ENCODE peak calls at places on chromosomes 2 and 18, in eight cellular contexts. One of them, this sample, is unnamed.

GRCh38 chr2:241208058-241208457 is 19.6 kb downstream of the ANO7 start:
- DNase-seq in posterior cingulate gyrus: no peak
- DNase-seq in T follicular helper cell: no peak
- DNase-seq in WTC11: no peak
- DNase-seq in GM04503: no peak
- DNase-seq in activated CD4-positive, CD25-positive, alpha-beta regulatory T cell treated with anti-CD3 and anti-CD28 coated beads, Interleukin-2, amount 50 U/mL, for 16 hours: no peak
- DNase-seq in HL-60: no peak
- DNase-seq in endodermal cell: no peak
- DNase-seq in this sample: no peak

GRCh38 chr2:151973013-151973900 is 125.6 kb downstream of the CACNB4 start:
- DNase-seq in posterior cingulate gyrus: no peak
- DNase-seq in T follicular helper cell: no peak
- DNase-seq in WTC11: no peak
- DNase-seq in GM04503: no peak
- DNase-seq in activated CD4-positive, CD25-positive, alpha-beta regulatory T cell treated with anti-CD3 and anti-CD28 coated beads, Interleukin-2, amount 50 U/mL, for 16 hours: no peak
- DNase-seq in HL-60: no peak
- DNase-seq in endodermal cell: no peak
- DNase-seq in this sample: no peak

GRCh38 chr2:71746946-71747501 is 293.7 kb downstream of the DYSF start:
- DNase-seq in posterior cingulate gyrus: no peak
- DNase-seq in T follicular helper cell: no peak
- DNase-seq in WTC11: no peak
- DNase-seq in GM04503: peak
- DNase-seq in activated CD4-positive, CD25-positive, alpha-beta regulatory T cell treated with anti-CD3 and anti-CD28 coated beads, Interleukin-2, amount 50 U/mL, for 16 hours: no peak
- DNase-seq in HL-60: no peak
- DNase-seq in endodermal cell: peak
- DNase-seq in this sample: no peak

GRCh38 chr2:102826904-102827303 is 65.1 kb downstream of the TMEM182 start:
- DNase-seq in posterior cingulate gyrus: peak
- DNase-seq in T follicular helper cell: no peak
- DNase-seq in WTC11: no peak
- DNase-seq in GM04503: no peak
- DNase-seq in activated CD4-positive, CD25-positive, alpha-beta regulatory T cell treated with anti-CD3 and anti-CD28 coated beads, Interleukin-2, amount 50 U/mL, for 16 hours: no peak
- DNase-seq in HL-60: no peak
- DNase-seq in endodermal cell: no peak
- DNase-seq in this sample: no peak

GRCh38 chr2:149715005-149715592 is 127.5 kb upstream of the MMADHC start:
- DNase-seq in posterior cingulate gyrus: no peak
- DNase-seq in T follicular helper cell: no peak
- DNase-seq in WTC11: peak
- DNase-seq in GM04503: no peak
- DNase-seq in activated CD4-positive, CD25-positive, alpha-beta regulatory T cell treated with anti-CD3 and anti-CD28 coated beads, Interleukin-2, amount 50 U/mL, for 16 hours: no peak
- DNase-seq in HL-60: no peak
- DNase-seq in endodermal cell: peak
- DNase-seq in this sample: no peak

GRCh38 chr2:10283106-10284062 is 19.3 kb upstream of the HPCAL1 start:
- DNase-seq in posterior cingulate gyrus: no peak
- DNase-seq in T follicular helper cell: no peak
- DNase-seq in WTC11: no peak
- DNase-seq in GM04503: peak
- DNase-seq in activated CD4-positive, CD25-positive, alpha-beta regulatory T cell treated with anti-CD3 and anti-CD28 coated beads, Interleukin-2, amount 50 U/mL, for 16 hours: no peak
- DNase-seq in HL-60: no peak
- DNase-seq in endodermal cell: no peak
- DNase-seq in this sample: no peak

GRCh38 chr2:217387776-217388381 is 528.0 kb upstream of the TNP1 start:
- DNase-seq in posterior cingulate gyrus: no peak
- DNase-seq in T follicular helper cell: no peak
- DNase-seq in WTC11: no peak
- DNase-seq in GM04503: no peak
- DNase-seq in activated CD4-positive, CD25-positive, alpha-beta regulatory T cell treated with anti-CD3 and anti-CD28 coated beads, Interleukin-2, amount 50 U/mL, for 16 hours: no peak
- DNase-seq in HL-60: no peak
- DNase-seq in endodermal cell: no peak
- DNase-seq in this sample: no peak

GRCh38 chr18:45730832-45731545 is 7.0 kb downstream of the SLC14A1 start:
- DNase-seq in posterior cingulate gyrus: no peak
- DNase-seq in T follicular helper cell: no peak
- DNase-seq in WTC11: no peak
- DNase-seq in GM04503: peak
- DNase-seq in activated CD4-positive, CD25-positive, alpha-beta regulatory T cell treated with anti-CD3 and anti-CD28 coated beads, Interleukin-2, amount 50 U/mL, for 16 hours: no peak
- DNase-seq in HL-60: no peak
- DNase-seq in endodermal cell: no peak
- DNase-seq in this sample: no peak

GRCh38 chr2:19536136-19536535 is 177.7 kb upstream of the OSR1 start:
- DNase-seq in posterior cingulate gyrus: no peak
- DNase-seq in T follicular helper cell: no peak
- DNase-seq in WTC11: no peak
- DNase-seq in GM04503: no peak
- DNase-seq in activated CD4-positive, CD25-positive, alpha-beta regulatory T cell treated with anti-CD3 and anti-CD28 coated beads, Interleukin-2, amount 50 U/mL, for 16 hours: no peak
- DNase-seq in HL-60: no peak
- DNase-seq in endodermal cell: peak
- DNase-seq in this sample: no peak

GRCh38 chr2:28452534-28453081 is 43.3 kb upstream of the PLB1 start:
- DNase-seq in posterior cingulate gyrus: peak
- DNase-seq in T follicular helper cell: peak
- DNase-seq in WTC11: peak
- DNase-seq in GM04503: no peak
- DNase-seq in activated CD4-positive, CD25-positive, alpha-beta regulatory T cell treated with anti-CD3 and anti-CD28 coated beads, Interleukin-2, amount 50 U/mL, for 16 hours: peak
- DNase-seq in HL-60: peak
- DNase-seq in endodermal cell: peak
- DNase-seq in this sample: no peak

GRCh38 chr2:200406379-200406778 is 99.9 kb downstream of the SPATS2L start:
- DNase-seq in posterior cingulate gyrus: no peak
- DNase-seq in T follicular helper cell: no peak
- DNase-seq in WTC11: no peak
- DNase-seq in GM04503: no peak
- DNase-seq in activated CD4-positive, CD25-positive, alpha-beta regulatory T cell treated with anti-CD3 and anti-CD28 coated beads, Interleukin-2, amount 50 U/mL, for 16 hours: no peak
- DNase-seq in HL-60: no peak
- DNase-seq in endodermal cell: no peak
- DNase-seq in this sample: no peak

GRCh38 chr2:160794926-160795325 is 301.3 kb upstream of the RBMS1 start:
- DNase-seq in posterior cingulate gyrus: no peak
- DNase-seq in T follicular helper cell: no peak
- DNase-seq in WTC11: no peak
- DNase-seq in GM04503: no peak
- DNase-seq in activated CD4-positive, CD25-positive, alpha-beta regulatory T cell treated with anti-CD3 and anti-CD28 coated beads, Interleukin-2, amount 50 U/mL, for 16 hours: no peak
- DNase-seq in HL-60: no peak
- DNase-seq in endodermal cell: no peak
- DNase-seq in this sample: no peak

This sample was measured in GF-D8.